ENCODE peak calls at places on chromosome 1, in four cellular contexts. U is IMR-90, R is H1, J is mesendoderm. V is an unnamed sample.
A peak's percentile ranks its signal among the peaks of the same experiment; 100 is the strongest.

GRCh38 chr1:32138965-32139364 is 31.1 kb downstream of the KPNA6 start:
- DNase-seq in U (peak; percentile 55), R (no peak), J (peak; percentile 31), V (no peak)

GRCh38 chr1:95023399-95024050 is 49.2 kb downstream of the ALG14 start:
- DNase-seq in U (peak; percentile 96), R (no peak), J (no peak), V (no peak)

GRCh38 chr1:89529196-89529595 is 4.6 kb downstream of the LRRC8B start:
- DNase-seq in U (no peak), R (no peak), J (no peak), V (no peak)

GRCh38 chr1:30755746-30756145 is 1.8 kb downstream of the LAPTM5 start:
- DNase-seq in U (no peak), R (no peak), J (no peak), V (no peak)

GRCh38 chr1:62364726-62365125 is 45.5 kb upstream of the KANK4 start:
- DNase-seq in U (no peak), R (no peak), J (no peak), V (no peak)

GRCh38 chr1:91891969-91892368 is 6.0 kb upstream of the TGFBR3 start:
- DNase-seq in U (peak; percentile 54), R (no peak), J (peak; percentile 76), V (peak; percentile 41)

GRCh38 chr1:54865238-54866073 is 21.5 kb downstream of the DHCR24 start:
- DNase-seq in U (no peak), R (no peak), J (no peak), V (peak; percentile 18)

GRCh38 chr1:65979145-65979544 is 186.4 kb downstream of the PDE4B start:
- DNase-seq in U (peak; percentile 58), R (no peak), J (no peak), V (no peak)

GRCh38 chr1:31031330-31032143 is 34.0 kb downstream of the PUM1 start:
- DNase-seq in U (no peak), R (no peak), J (peak; percentile 26), V (no peak)

GRCh38 chr1:212794561-212795014 is 2.9 kb downstream of the TATDN3 start:
- DNase-seq in U (no peak), R (no peak), J (no peak), V (no peak)
- H3K4me2 ChIP-seq in U (no peak overlapping the region), R (no peak overlapping the region), J (no peak overlapping the region), V (no peak overlapping the region)

GRCh38 chr1:1434812-1435093 is 737 bp upstream of the VWA1 start:
- DNase-seq in U (no peak), R (peak; percentile 69), J (no peak), V (no peak)

GRCh38 chr1:1434131-1434811 is 1.2 kb upstream of the VWA1 start:
- DNase-seq in U (no peak), R (peak; percentile 83), J (peak; percentile 91), V (peak; percentile 76)

GRCh38 chr1:1435911-1436633 is 582 bp downstream of the VWA1 start:
- DNase-seq in U (no peak), R (no peak), J (no peak), V (no peak)

GRCh38 chr1:1436634-1437032 is 1.1 kb downstream of the VWA1 start:
- DNase-seq in U (no peak), R (no peak), J (no peak), V (no peak)

GRCh38 chr1:1435094-1435903 is at the start of gene VWA1:
- DNase-seq in U (peak; percentile 58), R (peak; percentile 86), J (peak; percentile 72), V (no peak)
- H4K5ac ChIP-seq in U (peak within 1 kb of the TSS; percentile 92), R (peak within 1 kb of the TSS; percentile 64), J (no peak within 1 kb of the TSS), V (no peak within 1 kb of the TSS)

GRCh38 chr1:204206121-204206520 is 7.7 kb downstream of the GOLT1A start:
- DNase-seq in U (peak; percentile 33), R (no peak), J (no peak), V (no peak)
- H3K4me2 ChIP-seq in U (no peak overlapping the region), R (no peak overlapping the region), J (no peak overlapping the region), V (no peak overlapping the region)

DNA sequence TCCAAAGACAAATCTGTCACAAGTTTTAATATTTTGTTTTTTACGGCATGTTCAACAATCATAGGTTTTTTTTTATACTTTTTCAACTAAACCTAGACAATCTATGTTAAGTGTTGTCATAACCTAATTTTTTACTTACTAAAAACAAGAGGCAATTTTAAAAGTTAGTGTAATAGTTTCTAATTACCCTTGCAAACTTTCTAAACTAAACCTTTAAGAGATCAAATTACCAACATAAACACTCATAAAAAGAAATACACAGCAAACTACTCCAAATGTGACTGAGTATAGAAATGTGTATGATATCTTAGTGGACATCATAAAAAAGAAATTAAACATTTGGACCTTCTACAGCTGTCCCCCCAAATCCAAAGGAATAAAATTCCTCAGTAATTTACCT is 10.0 kb downstream of the ZNF281 start:
- DNase-seq in U (no peak), R (no peak), J (no peak), V (no peak)
- H4K5ac ChIP-seq in U (no peak overlapping the region), R (no peak overlapping the region), J (no peak overlapping the region), V (no peak overlapping the region)

GRCh38 chr1:16017076-16017460 is 775 bp downstream of the HSPB7 start:
- DNase-seq in U (no peak), R (no peak), J (no peak), V (no peak)
- H3K4me2 ChIP-seq in U (no peak overlapping the region), R (no peak overlapping the region), J (no peak overlapping the region), V (no peak overlapping the region)

DNA sequence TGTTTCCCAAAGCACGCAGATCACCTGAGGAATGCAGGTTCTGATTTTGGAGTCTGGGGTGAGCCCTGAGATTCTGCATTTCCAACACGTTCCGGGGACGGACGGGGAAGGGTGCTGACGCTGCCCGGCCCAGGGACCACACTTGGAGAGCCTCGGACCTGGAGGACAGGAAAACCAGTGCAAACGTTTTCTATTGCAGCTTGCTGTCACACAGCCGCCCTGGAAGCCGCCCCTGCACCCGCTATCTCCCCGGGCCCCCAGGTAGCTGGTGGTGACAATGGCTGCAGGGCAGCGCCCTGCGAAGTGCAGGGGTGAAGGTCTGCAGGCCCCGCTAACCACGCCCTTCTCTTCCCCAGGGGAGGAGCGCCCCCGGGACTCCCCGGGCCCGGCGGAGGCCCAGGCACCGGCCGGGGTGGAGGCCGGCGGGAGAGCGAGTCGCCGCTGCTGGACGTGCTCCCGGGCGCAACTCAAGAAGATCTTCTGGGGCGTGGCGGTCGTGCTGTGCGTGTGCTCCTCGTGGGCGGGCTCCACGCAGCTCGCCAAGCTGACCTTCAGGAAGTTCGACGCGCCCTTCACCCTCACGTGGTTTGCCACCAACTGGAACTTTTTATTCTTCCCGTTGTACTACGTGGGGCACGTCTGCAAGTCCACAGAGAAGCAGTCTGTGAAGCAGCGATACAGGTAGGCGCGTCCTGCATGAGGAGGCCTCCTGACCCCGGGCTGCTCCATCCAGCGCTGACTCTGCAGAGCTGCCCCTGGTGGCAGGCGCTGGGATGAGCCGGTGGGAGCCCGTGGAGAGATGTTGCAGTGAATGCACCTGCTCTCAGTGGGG is 142.0 kb upstream of the COA6 start:
- DNase-seq in U (no peak), R (peak; percentile 82), J (no peak), V (peak; percentile 86)
- H4K5ac ChIP-seq in U (no peak overlapping the region), R (no peak overlapping the region), J (no peak overlapping the region), V (no peak overlapping the region)

GRCh38 chr1:184299796-184300195 is 87.0 kb upstream of the C1orf21 start:
- DNase-seq in U (no peak), R (no peak), J (no peak), V (no peak)

GRCh38 chr1:184298321-184299052 is 88.3 kb upstream of the C1orf21 start:
- DNase-seq in U (no peak), R (no peak), J (peak; percentile 13), V (no peak)

GRCh38 chr1:184300446-184300845 is 86.4 kb upstream of the C1orf21 start:
- DNase-seq in U (peak; percentile 76), R (no peak), J (no peak), V (no peak)

GRCh38 chr1:184297244-184297750 is 89.5 kb upstream of the C1orf21 start:
- DNase-seq in U (no peak), R (no peak), J (no peak), V (no peak)

DNA sequence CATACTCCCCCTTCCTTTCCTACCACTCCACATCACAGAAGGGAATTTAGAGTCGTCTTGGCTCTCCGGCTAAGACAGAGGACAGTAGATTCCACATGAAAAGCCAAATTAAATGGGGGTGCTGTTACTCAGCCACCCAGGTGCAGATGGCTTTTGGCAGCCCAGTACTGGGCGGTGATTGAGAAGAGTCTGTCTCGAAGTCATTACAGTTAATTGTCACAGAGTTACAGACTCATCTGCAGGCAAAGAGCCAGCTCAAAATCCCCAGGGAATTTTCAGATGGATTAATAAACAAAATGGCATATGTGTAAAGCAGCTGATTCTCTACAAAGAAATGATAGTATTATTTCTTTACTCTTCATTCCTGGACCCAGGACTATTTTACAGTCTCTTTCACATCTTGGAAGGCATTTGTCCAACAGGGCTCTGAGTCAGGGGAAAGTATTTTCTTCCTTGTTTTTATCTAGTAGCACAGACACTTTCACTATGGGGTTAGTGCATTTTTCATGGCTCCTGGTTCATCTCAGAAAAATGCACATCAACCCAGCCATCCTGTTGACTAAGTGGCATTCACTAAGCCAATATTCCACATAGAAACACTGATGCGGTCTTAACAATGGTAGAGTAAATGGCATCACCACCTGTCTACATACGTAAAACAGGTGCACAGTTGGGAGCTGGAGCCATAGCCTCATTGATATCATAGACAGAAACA is 87.6 kb upstream of the C1orf21 start:
- DNase-seq in U (peak; percentile 95), R (no peak), J (no peak), V (no peak)
- H3K4me2 ChIP-seq in U (peak overlapping the region; percentile 53), R (no peak overlapping the region), J (no peak overlapping the region), V (no peak overlapping the region)

GRCh38 chr1:151009206-151009587 is 948 bp downstream of the PRUNE1 start:
- DNase-seq in U (peak; percentile 86), R (no peak), J (no peak), V (no peak)

GRCh38 chr1:151006331-151007052 is at the start of gene MINDY1:
- DNase-seq in U (peak; percentile 89), R (peak; percentile 67), J (peak; percentile 98), V (peak; percentile 84)

GRCh38 chr1:151009674-151010345 is 1.6 kb downstream of the PRUNE1 start:
- DNase-seq in U (no peak), R (no peak), J (no peak), V (no peak)

GRCh38 chr1:151008244-151009205 is at the start of gene PRUNE1:
- DNase-seq in U (peak; percentile 94), R (peak; percentile 97), J (peak; percentile 99), V (peak; percentile 96)

DNA sequence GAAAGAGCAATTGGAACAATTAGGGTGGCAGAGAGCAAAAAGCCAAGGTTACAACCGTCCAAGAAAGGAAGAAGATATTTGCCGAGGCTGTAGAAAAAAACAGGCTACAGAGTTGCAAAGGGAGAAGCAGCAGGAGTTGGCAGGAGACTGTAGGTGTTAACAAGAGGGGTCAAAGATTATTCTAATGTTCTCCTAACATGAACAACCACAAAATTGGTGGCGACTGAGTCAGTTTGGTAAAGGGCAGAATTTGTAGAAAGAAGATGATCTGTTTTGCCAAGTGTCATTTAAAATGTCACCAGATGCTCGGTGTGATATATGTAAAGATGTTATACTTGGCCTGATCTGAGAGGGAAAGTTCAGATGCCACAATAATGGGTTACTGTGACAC is 401 bp upstream of the PRUNE1 start:
- DNase-seq in U (no peak), R (no peak), J (no peak), V (no peak)
- H4K5ac ChIP-seq in U (peak overlapping the region; percentile 71), R (no peak overlapping the region), J (no peak overlapping the region), V (no peak overlapping the region)

GRCh38 chr1:51986718-51987117 is 3.8 kb downstream of the RAB3B start:
- DNase-seq in U (no peak), R (no peak), J (no peak), V (no peak)

GRCh38 chr1:51990478-51990965 is at the start of gene RAB3B:
- DNase-seq in U (peak; percentile 64), R (peak; percentile 99), J (peak; percentile 93), V (peak; percentile 96)

GRCh38 chr1:51988254-51988653 is 2.2 kb downstream of the RAB3B start:
- DNase-seq in U (no peak), R (no peak), J (no peak), V (no peak)

GRCh38 chr1:51989582-51990477 is 670 bp downstream of the RAB3B start:
- DNase-seq in U (no peak), R (no peak), J (peak; percentile 25), V (peak; percentile 48)
- H3K4me2 ChIP-seq in U (peak overlapping the region; percentile 88), R (peak overlapping the region; percentile 76), J (peak overlapping the region; percentile 78), V (peak overlapping the region; percentile 91)